ENCODE peak calls at places on chromosomes 6 and 20, in four cellular contexts. W is H1, H is HepG2, D is K562. R is an unnamed sample.

GRCh38 chr20:32356935-32357868 is 929 bp upstream of the ASXL1 start:
- DNase-seq in W (no peak), H (peak), D (peak), R (peak)

GRCh38 chr6:163572612-163573011 is 158.1 kb downstream of the QKI start:
- DNase-seq in W (no peak), H (no peak), D (peak), R (no peak)

GRCh38 chr6:1515781-1516180 is 93.9 kb upstream of the FOXC1 start:
- DNase-seq in W (no peak), H (no peak), D (no peak), R (no peak)

GRCh38 chr6:71642120-71642519 is 244.2 kb upstream of the RIMS1 start:
- DNase-seq in W (no peak), H (no peak), D (no peak), R (no peak)

GRCh38 chr20:49288784-49289696 is 11.2 kb upstream of the ZNFX1 start:
- DNase-seq in W (no peak), H (no peak), D (peak), R (no peak)

GRCh38 chr6:84362180-84362821 is 134.9 kb upstream of the CEP162 start:
- DNase-seq in W (no peak), H (no peak), D (no peak), R (no peak)

GRCh38 chr6:130577178-130577919 is 211.5 kb downstream of the TMEM200A start:
- DNase-seq in W (no peak), H (no peak), D (no peak), R (no peak)

GRCh38 chr20:15061955-15062354 is 724.5 kb upstream of the FLRT3 start:
- DNase-seq in W (no peak), H (peak), D (no peak), R (no peak)

GRCh38 chr20:62459488-62459887 is 16.3 kb downstream of the GATA5 start:
- DNase-seq in W (no peak), H (no peak), D (no peak), R (no peak)

GRCh38 chr6:106083618-106084017 is 2.5 kb upstream of the PRDM1 start:
- DNase-seq in W (no peak), H (no peak), D (no peak), R (no peak)

GRCh38 chr6:148968636-148969270 is 221.9 kb downstream of the UST start:
- DNase-seq in W (no peak), H (peak), D (no peak), R (no peak)

GRCh38 chr6:77448546-77448945 is 14.7 kb downstream of the HTR1B start:
- DNase-seq in W (no peak), H (no peak), D (no peak), R (no peak)

GRCh38 chr6:156513504-156513903 is 263.7 kb upstream of the ARID1B start:
- DNase-seq in W (no peak), H (no peak), D (no peak), R (no peak)

GRCh38 chr6:25083784-25084507 is 148.2 kb upstream of the RIPOR2 start:
- DNase-seq in W (no peak), H (peak), D (no peak), R (no peak)

GRCh38 chr6:138421608-138422007 is 17.6 kb downstream of the HEBP2 start:
- DNase-seq in W (no peak), H (no peak), D (no peak), R (no peak)

GRCh38 chr6:10696655-10697054 is 1.9 kb downstream of the PAK1IP1 start:
- DNase-seq in W (no peak), H (no peak), D (no peak), R (no peak)

GRCh38 chr6:143007626-143008025 is 53.1 kb upstream of the AIG1 start:
- DNase-seq in W (no peak), H (no peak), D (no peak), R (no peak)

GRCh38 chr6:148146717-148147116 is 195.9 kb upstream of the SASH1 start:
- DNase-seq in W (peak), H (no peak), D (no peak), R (peak)

GRCh38 chr6:124028117-124028516 is 224.5 kb downstream of the NKAIN2 start:
- DNase-seq in W (no peak), H (no peak), D (no peak), R (no peak)

GRCh38 chr6:37171141-37171969 is 1.4 kb downstream of the PIM1 start:
- DNase-seq in W (no peak), H (no peak), D (peak), R (no peak)

GRCh38 chr20:17645546-17646208 is 36.4 kb downstream of the RRBP1 start:
- DNase-seq in W (no peak), H (no peak), D (no peak), R (no peak)

GRCh38 chr6:125252891-125253290 is 48.9 kb downstream of the HDDC2 start:
- DNase-seq in W (no peak), H (no peak), D (no peak), R (no peak)

GRCh38 chr20:10339609-10340008 is 94.4 kb downstream of the MKKS start:
- DNase-seq in W (no peak), H (no peak), D (no peak), R (no peak)

GRCh38 chr6:122887941-122888340 is 98.9 kb downstream of the SMPDL3A start:
- DNase-seq in W (no peak), H (no peak), D (no peak), R (no peak)

GRCh38 chr6:44655368-44656342 is 268.1 kb downstream of the CDC5L start:
- DNase-seq in W (peak), H (peak), D (peak), R (peak)

GRCh38 chr6:138403324-138403800 is 661 bp upstream of the HEBP2 start:
- DNase-seq in W (no peak), H (no peak), D (peak), R (no peak)

GRCh38 chr6:11494786-11495564 is 42.6 kb upstream of the TMEM170B start:
- DNase-seq in W (no peak), H (no peak), D (no peak), R (no peak)

GRCh38 chr6:163404825-163405265 is 9.7 kb upstream of the QKI start:
- DNase-seq in W (no peak), H (peak), D (no peak), R (no peak)

GRCh38 chr20:33676121-33676520 is 1.9 kb upstream of the NECAB3 start:
- DNase-seq in W (no peak), H (no peak), D (no peak), R (no peak)

GRCh38 chr20:33679758-33680485 is 5.7 kb upstream of the NECAB3 start:
- DNase-seq in W (no peak), H (no peak), D (no peak), R (no peak)

GRCh38 chr20:33675127-33675954 is 1.1 kb upstream of the NECAB3 start:
- DNase-seq in W (no peak), H (no peak), D (no peak), R (no peak)

GRCh38 chr20:33676652-33677645 is 2.7 kb upstream of the NECAB3 start:
- DNase-seq in W (no peak), H (no peak), D (no peak), R (no peak)

DNA sequence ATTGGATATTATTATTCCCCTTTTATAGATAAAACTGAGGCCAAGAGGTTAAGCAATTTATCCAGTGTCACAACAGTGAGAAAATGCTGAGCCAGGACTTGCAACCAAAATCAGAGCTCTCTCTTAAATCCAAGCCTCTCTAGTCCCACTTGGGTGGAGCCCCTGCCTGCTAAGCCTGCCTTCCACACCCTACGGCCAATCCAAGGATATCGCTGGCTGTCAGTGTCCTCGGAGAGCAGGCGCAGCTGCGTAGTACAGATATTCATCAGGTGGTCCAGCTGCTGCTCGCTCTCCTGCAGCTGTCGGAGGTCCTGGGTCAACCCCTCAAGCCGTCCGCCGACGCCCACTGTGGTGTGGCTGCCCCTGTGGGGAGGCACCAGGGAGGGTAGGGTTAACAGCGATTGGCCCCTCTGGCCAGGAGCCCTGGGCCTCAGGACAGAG is 3.8 kb upstream of the NECAB3 start:
- DNase-seq in W (no peak), H (no peak), D (peak), R (no peak)
- TF ChIP-seq FOSL1 in W (no peak), H (no peak), D (no peak), R (no peak)

GRCh38 chr6:32922083-32922482 is 18.7 kb downstream of the HLA-DMB start:
- DNase-seq in W (no peak), H (no peak), D (no peak), R (no peak)

GRCh38 chr6:32920610-32921188 is 20.1 kb downstream of the HLA-DMB start:
- DNase-seq in W (no peak), H (no peak), D (no peak), R (no peak)
- TF ChIP-seq ZNF274 in W (no peak), H (no peak), D (no peak), R (no peak)

GRCh38 chr20:44973053-44973452 is 6.7 kb downstream of the STK4 start:
- DNase-seq in W (no peak), H (no peak), D (no peak), R (no peak)
- H3K9ac ChIP-seq in W (no peak), H (no peak), D (no peak), R (no peak)

GRCh38 chr6:85436408-85436807 is 13.5 kb upstream of the NT5E start:
- DNase-seq in W (no peak), H (no peak), D (no peak), R (no peak)

GRCh38 chr6:85431271-85431670 is 18.6 kb upstream of the NT5E start:
- DNase-seq in W (no peak), H (no peak), D (no peak), R (no peak)

GRCh38 chr6:85429346-85429745 is 20.5 kb upstream of the NT5E start:
- DNase-seq in W (no peak), H (no peak), D (no peak), R (no peak)

GRCh38 chr6:85435872-85436271 is 14.0 kb upstream of the NT5E start:
- DNase-seq in W (no peak), H (no peak), D (no peak), R (no peak)

GRCh38 chr6:85432554-85432953 is 17.3 kb upstream of the NT5E start:
- DNase-seq in W (no peak), H (no peak), D (no peak), R (no peak)
- TF ChIP-seq FOSL1 in W (no peak), H (no peak), D (no peak), R (no peak)

R was measured in HCT116.